ENCODE peak calls at places on chromosome 4, in eight cellular contexts. Z, V, A, K, Q, P, S and J are unnamed samples.
A peak's percentile ranks its signal among the peaks of the same experiment; 100 is the strongest.

GRCh38 chr4:13612569-13612968 is 15.0 kb downstream of the BOD1L1 start:
- DNase-seq in K (no peak), V (no peak), Q (no peak), S (no peak), P (no peak), A (no peak), Z (no peak), J (no peak)

GRCh38 chr4:65943076-65943475 is 272.8 kb upstream of the EPHA5 start:
- DNase-seq in K (no peak), A (peak; percentile 89), P (no peak), Q (no peak), Z (no peak), V (no peak), S (no peak), J (no peak)

GRCh38 chr4:107825072-107825789 is 499 bp downstream of the SGMS2 start:
- DNase-seq in Z (no peak), A (peak; percentile 55), K (peak; percentile 34), V (peak; percentile 74), P (peak; percentile 63), S (peak; percentile 44), Q (peak; percentile 41), J (no peak)

GRCh38 chr4:5795580-5795979 is 84.6 kb downstream of the EVC start:
- DNase-seq in Z (no peak), Q (no peak), V (no peak), P (no peak), K (no peak), S (no peak), A (no peak), J (no peak)

GRCh38 chr4:72744103-72744725 is 175.2 kb upstream of the ADAMTS3 start:
- DNase-seq in V (no peak), P (no peak), K (peak; percentile 42), Q (no peak), S (peak; percentile 36), Z (no peak), A (peak; percentile 38), J (no peak)

GRCh38 chr4:1693131-1693896 is 9.2 kb upstream of the FAM53A start:
- DNase-seq in Z (peak; percentile 55), K (peak; percentile 62), V (peak; percentile 80), Q (peak; percentile 67), P (peak; percentile 82), S (peak; percentile 76), A (peak; percentile 51), J (no peak)

GRCh38 chr4:112765317-112765989 is 128.5 kb downstream of the LARP7 start:
- DNase-seq in V (no peak), Q (no peak), S (no peak), Z (no peak), K (no peak), P (no peak), A (no peak), J (no peak)

GRCh38 chr4:153547520-153547919 is 81.4 kb downstream of the TMEM131L start:
- DNase-seq in Q (no peak), V (no peak), A (no peak), K (no peak), S (no peak), P (no peak), Z (no peak), J (no peak)

GRCh38 chr4:143346208-143346607 is 9.5 kb downstream of the GAB1 start:
- DNase-seq in Z (no peak), Q (no peak), A (no peak), S (peak; percentile 42), K (peak; percentile 80), P (peak; percentile 48), V (no peak), J (no peak)

GRCh38 chr4:72383439-72383838 is 185.6 kb downstream of the ADAMTS3 start:
- DNase-seq in P (no peak), S (no peak), A (no peak), K (no peak), Q (no peak), Z (no peak), V (no peak), J (no peak)

GRCh38 chr4:57435300-57435699 is 325.1 kb upstream of the IGFBP7 start:
- DNase-seq in A (no peak), K (no peak), Q (no peak), S (no peak), V (no peak), P (no peak), Z (no peak), J (no peak)

GRCh38 chr4:5619913-5620625 is 88.3 kb downstream of the EVC2 start:
- DNase-seq in S (no peak), K (no peak), P (no peak), V (no peak), Z (no peak), Q (no peak), A (no peak), J (no peak)

GRCh38 chr4:139167774-139168444 is 9.1 kb downstream of the ELF2 start:
- DNase-seq in Q (no peak), K (no peak), A (peak; percentile 20), P (no peak), Z (no peak), V (no peak), S (no peak), J (no peak)
- TF ChIP-seq CTCF in Q (peak; percentile 43), K (peak; percentile 56), A (peak; percentile 35), P (peak; percentile 48), Z (peak; percentile 32), V (no peak), S (no peak), J (peak; percentile 25)

DNA sequence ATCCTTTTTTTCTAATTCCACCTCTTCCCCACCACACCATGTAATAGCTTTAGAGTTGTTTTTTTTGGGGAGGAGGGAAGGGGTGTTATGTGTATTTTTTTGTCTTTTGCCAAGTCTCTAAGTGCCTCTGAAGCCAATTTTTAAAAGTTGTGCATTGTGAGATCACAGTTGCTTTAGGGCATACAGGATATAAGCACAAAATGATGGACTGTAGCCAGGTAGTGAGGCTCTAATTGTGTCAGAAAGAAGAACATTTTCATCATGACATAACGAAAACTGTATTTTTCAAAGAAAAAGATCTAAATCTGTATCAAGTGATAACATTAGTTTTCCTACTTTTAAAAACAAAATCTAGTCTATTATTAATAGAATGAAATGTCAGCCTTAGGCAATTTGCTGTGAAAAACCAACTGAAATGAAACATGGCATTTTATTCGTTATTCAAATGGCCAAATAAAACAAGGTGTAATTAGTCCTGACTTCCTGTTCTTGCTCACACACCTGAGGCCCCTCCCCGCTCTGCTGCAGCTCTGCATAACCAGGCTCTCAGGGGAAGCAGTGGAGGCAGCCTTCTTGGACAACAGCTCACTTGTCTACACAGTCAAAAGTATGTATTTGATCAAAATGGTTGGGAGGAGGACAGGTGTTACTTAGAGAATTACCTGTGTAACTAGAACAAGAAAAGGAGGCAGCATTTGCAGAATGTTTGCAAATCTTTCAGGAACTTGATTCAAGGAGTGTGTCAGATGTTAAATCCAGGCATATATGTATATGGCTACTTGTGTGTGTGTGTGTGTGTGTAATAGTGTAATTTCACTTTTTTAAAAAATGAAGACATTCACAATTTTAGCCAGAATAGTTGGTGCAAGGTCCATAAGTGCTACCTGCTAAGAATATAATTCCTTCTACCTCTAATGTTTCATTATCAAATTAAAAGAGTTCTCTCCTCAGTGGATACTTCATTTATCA is 157.6 kb downstream of the PALLD start:
- DNase-seq in A (no peak), S (no peak), P (no peak), Q (no peak), Z (no peak), V (peak; percentile 84), K (peak; percentile 55), J (no peak)
- H3K36me3 ChIP-seq in A (no peaks in the 10 kb centered on the region), S (no peaks in the 10 kb centered on the region), P (no peaks in the 10 kb centered on the region), Q (no peaks in the 10 kb centered on the region), Z (no peaks in the 10 kb centered on the region), V (no peaks in the 10 kb centered on the region), K (no peaks in the 10 kb centered on the region), J (no peaks in the 10 kb centered on the region)

DNA sequence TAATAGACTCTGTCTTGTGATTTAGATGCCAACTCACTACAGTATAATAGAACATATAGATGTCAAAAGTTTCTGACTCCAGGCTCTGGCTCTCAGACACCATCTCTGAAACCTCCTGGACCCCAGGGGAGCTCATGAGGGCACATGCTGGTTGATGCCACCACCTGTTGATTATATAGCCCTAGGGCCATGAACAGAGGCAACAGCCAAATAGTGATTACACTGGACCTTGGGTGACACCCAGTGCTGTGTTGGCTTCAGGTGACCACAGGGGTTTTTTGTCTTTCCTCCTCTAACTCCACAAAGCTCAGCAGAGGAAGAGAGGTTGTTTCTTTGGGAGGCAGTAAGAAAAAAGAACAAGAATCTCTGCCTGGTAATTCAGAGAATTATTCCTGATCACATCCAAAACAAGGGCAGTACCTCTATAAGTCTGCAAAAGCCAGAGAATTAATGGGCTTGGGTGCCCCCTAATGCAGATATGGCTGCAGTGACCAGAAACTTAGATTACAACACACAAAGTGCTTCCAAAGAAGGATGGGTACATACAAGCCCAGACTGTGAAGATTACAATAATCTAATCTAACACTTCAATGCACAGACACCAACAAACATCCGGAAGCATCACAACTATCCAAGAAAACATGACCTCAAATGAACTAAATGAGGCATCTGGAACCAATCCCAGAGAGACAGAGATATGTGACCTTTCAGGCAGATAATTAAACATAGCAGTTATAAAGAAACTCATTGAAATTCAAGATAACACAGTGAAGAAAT is 1920.6 kb downstream of the ARAP2 start:
- DNase-seq in Z (no peak), V (no peak), K (no peak), A (no peak), Q (no peak), P (no peak), S (no peak), J (no peak)
- TF ChIP-seq CTCF in Z (no peak), V (no peak), K (no peak), A (no peak), Q (no peak), P (no peak), S (no peak), J (no peak)

GRCh38 chr4:4425696-4426095 is 38.8 kb downstream of the NSG1 start:
- DNase-seq in P (no peak), Z (peak; percentile 5), Q (no peak), S (no peak), K (no peak), V (no peak), A (no peak), J (no peak)

GRCh38 chr4:4423706-4424498 is 37.0 kb downstream of the NSG1 start:
- DNase-seq in K (no peak), A (no peak), Z (peak; percentile 10), Q (no peak), S (no peak), P (no peak), V (no peak), J (peak; percentile 38)

GRCh38 chr4:4425119-4425690 is 38.3 kb downstream of the NSG1 start:
- DNase-seq in V (no peak), P (no peak), S (no peak), A (no peak), Z (peak; percentile 2), Q (no peak), K (no peak), J (peak; percentile 9)

GRCh38 chr4:4422856-4423485 is 36.1 kb downstream of the NSG1 start:
- DNase-seq in Z (no peak), V (no peak), S (no peak), P (no peak), A (no peak), Q (no peak), K (no peak), J (peak; percentile 44)

DNA sequence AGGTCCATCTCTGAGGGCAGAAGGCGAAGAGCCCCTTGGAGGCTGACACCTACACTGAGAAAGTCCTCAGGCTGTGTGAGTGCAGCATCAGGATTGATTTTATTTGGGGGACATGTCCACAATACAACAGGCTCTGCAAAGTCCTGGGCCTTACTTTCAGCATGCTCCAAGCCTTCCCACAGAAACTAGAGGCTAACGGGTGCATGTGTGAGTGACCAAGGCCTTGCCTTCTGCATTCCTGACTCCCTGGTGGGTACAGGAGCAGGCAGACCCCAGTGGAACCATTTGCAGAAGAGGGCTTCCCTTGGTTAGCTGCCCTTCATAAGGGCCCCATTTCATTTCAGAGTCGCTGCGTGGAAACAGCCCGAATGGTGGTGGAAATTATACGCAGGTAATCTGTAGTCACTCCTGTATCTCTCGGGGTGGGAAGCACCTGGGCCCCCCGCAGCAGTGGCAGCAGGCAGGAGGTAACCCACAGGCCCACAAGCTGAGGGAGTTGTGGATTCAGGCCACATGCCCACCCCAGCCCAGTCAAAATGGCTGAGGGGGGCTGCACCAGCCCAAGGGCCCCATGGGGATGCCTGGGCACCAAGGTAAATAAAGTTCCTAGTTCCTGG is 37.7 kb downstream of the NSG1 start:
- DNase-seq in K (no peak), S (no peak), A (no peak), P (no peak), Z (peak; percentile 3), V (no peak), Q (no peak), J (peak; percentile 30)
- H3K36me3 ChIP-seq in K (no peaks in the 10 kb centered on the region), S (peaks cover 11% of the 10 kb centered on the region), A (peaks cover 14% of the 10 kb centered on the region), P (no peaks in the 10 kb centered on the region), Z (no peaks in the 10 kb centered on the region), V (no peaks in the 10 kb centered on the region), Q (peaks cover 74% of the 10 kb centered on the region), J (peaks cover 38% of the 10 kb centered on the region)